ENCODE peak calls at places on chromosomes 13 and 19, in ten cellular contexts. D is fibroblast of lung; F is OCI-M1; Y is GM12864; U is stimulated activated CD4-positive, alpha-beta T cell treated with anti-CD3 and anti-CD28 coated beads, TNF-alpha, amount 100 ng/mL, for 24 hours; E is GOT3; N is AG09309; V is amygdala; I is activated naive CD4-positive, alpha-beta T cell treated with anti-CD3 and anti-CD28 coated beads, Interleukin-2, amount 10 ng/mL, durations not matched to agents 7 days and 5 days; T is aorta. M is an unnamed sample.
A peak's percentile ranks its signal among the peaks of the same experiment; 100 is the strongest.

GRCh38 chr13:113084094-113084942 is 21.3 kb upstream of the F7 start:
- DNase-seq in D (no peak), F (no peak), Y (no peak), U (no peak), E (no peak), N (no peak), V (no peak), I (no peak), T (no peak), M (no peak)

GRCh38 chr19:41860419-41861097 is 503 bp downstream of the RPS19 start:
- DNase-seq in D (peak; percentile 22), F (peak; percentile 44), Y (no peak), U (no peak), E (no peak), N (no peak), V (peak; percentile 65), I (peak; percentile 47), T (no peak), M (no peak)

GRCh38 chr13:111255228-111255790 is 65.1 kb upstream of the TEX29 start:
- DNase-seq in D (no peak), F (no peak), Y (no peak), U (no peak), E (no peak), N (no peak), V (no peak), I (no peak), T (no peak), M (no peak)

GRCh38 chr13:78753457-78753856 is 94.5 kb upstream of the OBI1 start:
- DNase-seq in D (no peak), F (no peak), Y (no peak), U (no peak), E (no peak), N (no peak), V (no peak), I (no peak), T (no peak), M (no peak)

GRCh38 chr19:49553451-49554271 is 25.9 kb downstream of the RCN3 start:
- DNase-seq in D (peak; percentile 82), F (no peak), Y (no peak), U (no peak), E (no peak), N (peak; percentile 52), V (no peak), I (peak; percentile 70), T (no peak), M (no peak)

GRCh38 chr13:40776681-40777165 is 5.7 kb upstream of the MRPS31 start:
- DNase-seq in D (peak; percentile 76), F (peak; percentile 88), Y (peak; percentile 64), U (peak; percentile 34), E (no peak), N (no peak), V (no peak), I (peak; percentile 83), T (no peak), M (no peak)

GRCh38 chr13:28161370-28161769 is 23.0 kb downstream of the PAN3 start:
- DNase-seq in D (peak; percentile 71), F (peak; percentile 76), Y (no peak), U (no peak), E (no peak), N (no peak), V (no peak), I (no peak), T (no peak), M (peak; percentile 65)

GRCh38 chr19:413756-414420 is 4.9 kb upstream of the C2CD4C start:
- DNase-seq in D (no peak), F (no peak), Y (no peak), U (no peak), E (no peak), N (no peak), V (no peak), I (no peak), T (peak; percentile 36), M (no peak)

GRCh38 chr13:60111726-60112125 is 52.0 kb downstream of the DIAPH3 start:
- DNase-seq in D (peak; percentile 62), F (no peak), Y (no peak), U (no peak), E (no peak), N (no peak), V (no peak), I (no peak), T (no peak), M (no peak)

GRCh38 chr13:88919970-88920628 is 1248.9 kb downstream of the SLITRK5 start:
- DNase-seq in D (no peak), F (peak; percentile 43), Y (no peak), U (no peak), E (no peak), N (no peak), V (no peak), I (peak; percentile 61), T (no peak), M (no peak)

GRCh38 chr19:37955986-37956385 is 49.0 kb downstream of the SIPA1L3 start:
- DNase-seq in D (no peak), F (no peak), Y (no peak), U (no peak), E (no peak), N (no peak), V (no peak), I (no peak), T (no peak), M (no peak)

GRCh38 chr13:85586422-85586831 is 212.8 kb downstream of the SLITRK6 start:
- DNase-seq in D (peak; percentile 93), F (peak; percentile 16), Y (no peak), U (no peak), E (no peak), N (no peak), V (no peak), I (no peak), T (no peak), M (no peak)

GRCh38 chr13:49341941-49342340 is 94.2 kb downstream of the CDADC1 start:
- DNase-seq in D (no peak), F (no peak), Y (no peak), U (no peak), E (no peak), N (no peak), V (no peak), I (no peak), T (no peak), M (no peak)

GRCh38 chr13:44259045-44260042 is 114.3 kb upstream of the SERP2 start:
- DNase-seq in D (peak; percentile 76), F (peak; percentile 97), Y (peak; percentile 51), U (peak; percentile 69), E (no peak), N (no peak), V (no peak), I (peak; percentile 67), T (no peak), M (no peak)

GRCh38 chr13:78977311-78977710 is 318.4 kb upstream of the OBI1 start:
- DNase-seq in D (no peak), F (no peak), Y (no peak), U (no peak), E (no peak), N (no peak), V (no peak), I (no peak), T (no peak), M (no peak)

GRCh38 chr19:35560677-35561076 is 2.8 kb downstream of the ATP4A start:
- DNase-seq in D (no peak), F (no peak), Y (no peak), U (no peak), E (no peak), N (no peak), V (no peak), I (no peak), T (peak; percentile 27), M (no peak)

GRCh38 chr19:40542197-40542859 is 34.3 kb upstream of the SHKBP1 start:
- DNase-seq in D (peak; percentile 25), F (no peak), Y (no peak), U (no peak), E (no peak), N (no peak), V (no peak), I (no peak), T (peak; percentile 84), M (no peak)

GRCh38 chr13:76884167-76884566 is 2.0 kb downstream of the KCTD12 start:
- DNase-seq in D (peak; percentile 5), F (no peak), Y (no peak), U (no peak), E (no peak), N (no peak), V (no peak), I (peak; percentile 29), T (no peak), M (no peak)

GRCh38 chr19:45908956-45909355 is 5.6 kb downstream of the NANOS2 start:
- DNase-seq in D (peak; percentile 35), F (no peak), Y (no peak), U (no peak), E (no peak), N (no peak), V (no peak), I (no peak), T (no peak), M (no peak)

GRCh38 chr13:48377857-48378256 is 35.1 kb downstream of the LPAR6 start:
- DNase-seq in D (no peak), F (no peak), Y (no peak), U (no peak), E (no peak), N (no peak), V (no peak), I (no peak), T (no peak), M (no peak)

GRCh38 chr13:74574964-74575728 is 440.9 kb upstream of the KLF12 start:
- DNase-seq in D (no peak), F (no peak), Y (no peak), U (no peak), E (no peak), N (no peak), V (peak; percentile 38), I (no peak), T (no peak), M (no peak)

GRCh38 chr19:54100560-54100959 is at the start of gene OSCAR:
- DNase-seq in D (no peak), F (peak; percentile 58), Y (no peak), U (no peak), E (no peak), N (no peak), V (no peak), I (no peak), T (peak; percentile 74), M (no peak)

GRCh38 chr13:98274921-98275487 is 97.9 kb upstream of the RNF113B start:
- DNase-seq in D (peak; percentile 64), F (no peak), Y (no peak), U (no peak), E (no peak), N (no peak), V (no peak), I (no peak), T (no peak), M (no peak)

GRCh38 chr19:44113784-44114390 is 688 bp downstream of the ZNF225 start:
- DNase-seq in D (no peak), F (no peak), Y (no peak), U (no peak), E (no peak), N (no peak), V (no peak), I (no peak), T (no peak), M (no peak)

GRCh38 chr19:38502410-38503143 is 69.1 kb downstream of the RYR1 start:
- DNase-seq in D (no peak), F (no peak), Y (no peak), U (no peak), E (no peak), N (no peak), V (no peak), I (no peak), T (no peak), M (no peak)

GRCh38 chr13:32905864-32906180 is 110.4 kb upstream of the KL start:
- DNase-seq in D (peak; percentile 56), F (no peak), Y (no peak), U (no peak), E (no peak), N (no peak), V (peak; percentile 12), I (no peak), T (no peak), M (no peak)

GRCh38 chr13:59483441-59484116 is 680.1 kb downstream of the DIAPH3 start:
- DNase-seq in D (peak; percentile 87), F (peak; percentile 87), Y (no peak), U (no peak), E (no peak), N (no peak), V (no peak), I (no peak), T (no peak), M (no peak)

GRCh38 chr19:48117515-48118330 is 7.1 kb upstream of the PLA2G4C start:
- DNase-seq in D (no peak), F (no peak), Y (no peak), U (no peak), E (no peak), N (no peak), V (no peak), I (no peak), T (no peak), M (no peak)

M was measured in kidney glomerular epithelial cell.